ENCODE peak calls at places on chromosomes 6 and 20, in seven cellular contexts. Z is GM23338, K is ovary, U is heart right ventricle, F is neuronal stem cell, C is upper lobe of right lung, T is hepatocyte. Y is an unnamed sample.

GRCh38 chr6:1636971-1637871 is 27.5 kb downstream of the FOXC1 start:
- DNase-seq in Z (no peak), K (no peak), U (no peak), F (no peak), C (no peak), T (no peak), Y (no peak)

GRCh38 chr20:46894971-46895905 is 595 bp downstream of the EYA2 start:
- DNase-seq in Z (peak; percentile 67), K (no peak), U (peak; percentile 12), F (peak; percentile 38), C (no peak), T (peak; percentile 17), Y (no peak)

GRCh38 chr20:49237531-49237930 is 18.3 kb downstream of the DDX27 start:
- DNase-seq in Z (no peak), K (no peak), U (no peak), F (no peak), C (no peak), T (no peak), Y (no peak)

GRCh38 chr20:4082406-4083102 is 67.2 kb upstream of the RNF24 start:
- DNase-seq in Z (peak; percentile 87), K (no peak), U (peak; percentile 44), F (peak; percentile 33), C (no peak), T (peak; percentile 74), Y (no peak)

GRCh38 chr6:115819506-115819905 is 241.2 kb downstream of the FRK start:
- DNase-seq in Z (no peak), K (no peak), U (no peak), F (no peak), C (no peak), T (no peak), Y (no peak)

GRCh38 chr20:5474646-5475550 is 158.1 kb upstream of the PROKR2 start:
- DNase-seq in Z (no peak), K (no peak), U (no peak), F (no peak), C (no peak), T (no peak), Y (no peak)

GRCh38 chr20:37397076-37397953 is 51.4 kb downstream of the SRC start:
- DNase-seq in Z (peak; percentile 52), K (no peak), U (no peak), F (no peak), C (no peak), T (no peak), Y (no peak)

GRCh38 chr6:7991992-7992815 is 72.0 kb downstream of the BLOC1S5 start:
- DNase-seq in Z (peak; percentile 59), K (no peak), U (no peak), F (no peak), C (no peak), T (peak; percentile 44), Y (no peak)

GRCh38 chr20:53146201-53146891 is 174.2 kb downstream of the TSHZ2 start:
- DNase-seq in Z (no peak), K (no peak), U (no peak), F (no peak), C (no peak), T (no peak), Y (no peak)

GRCh38 chr6:33092385-33092784 is 16.6 kb downstream of the HLA-DPB1 start:
- DNase-seq in Z (no peak), K (no peak), U (no peak), F (no peak), C (no peak), T (no peak), Y (no peak)

GRCh38 chr6:17431581-17431980 is 38.2 kb downstream of the CAP2 start:
- DNase-seq in Z (peak; percentile 43), K (no peak), U (no peak), F (no peak), C (no peak), T (no peak), Y (no peak)

GRCh38 chr6:705047-705446 is 12.1 kb upstream of the EXOC2 start:
- DNase-seq in Z (no peak), K (no peak), U (no peak), F (no peak), C (no peak), T (no peak), Y (no peak)

GRCh38 chr20:17029698-17030097 is 197.1 kb upstream of the PCSK2 start:
- DNase-seq in Z (no peak), K (no peak), U (no peak), F (no peak), C (no peak), T (no peak), Y (no peak)

GRCh38 chr6:158938811-158939254 is 61.2 kb downstream of the RSPH3 start:
- DNase-seq in Z (peak; percentile 64), K (peak; percentile 38), U (peak; percentile 11), F (no peak), C (no peak), T (peak; percentile 49), Y (no peak)

DNA sequence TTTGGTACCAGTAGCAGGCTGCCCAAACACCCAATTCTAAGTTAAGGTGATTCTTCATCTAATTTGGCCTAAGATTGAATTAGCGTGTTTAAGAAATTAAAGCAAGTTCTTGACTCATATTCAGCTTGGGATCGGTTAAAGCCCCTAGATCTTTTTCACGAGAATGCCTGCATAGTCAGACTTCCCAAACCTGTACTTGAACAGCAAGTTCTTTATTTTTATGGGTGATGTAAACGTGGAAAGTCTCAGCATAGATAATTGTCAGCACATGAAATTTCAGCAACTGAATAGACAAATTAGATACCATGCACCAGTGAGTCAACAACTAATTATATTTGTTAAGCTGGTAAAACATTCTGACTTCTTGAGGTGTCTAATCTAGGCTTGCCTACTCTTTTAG is 183.2 kb upstream of the TNFAIP3 start:
- DNase-seq in Z (no peak), K (no peak), U (no peak), F (no peak), C (no peak), T (no peak), Y (no peak)
- H3K27ac ChIP-seq in Z (no peak overlapping the region), K (no peak overlapping the region), U (no peak overlapping the region), F (no peak overlapping the region), C (no peak overlapping the region), T (no peak overlapping the region), Y (no peak overlapping the region)

DNA sequence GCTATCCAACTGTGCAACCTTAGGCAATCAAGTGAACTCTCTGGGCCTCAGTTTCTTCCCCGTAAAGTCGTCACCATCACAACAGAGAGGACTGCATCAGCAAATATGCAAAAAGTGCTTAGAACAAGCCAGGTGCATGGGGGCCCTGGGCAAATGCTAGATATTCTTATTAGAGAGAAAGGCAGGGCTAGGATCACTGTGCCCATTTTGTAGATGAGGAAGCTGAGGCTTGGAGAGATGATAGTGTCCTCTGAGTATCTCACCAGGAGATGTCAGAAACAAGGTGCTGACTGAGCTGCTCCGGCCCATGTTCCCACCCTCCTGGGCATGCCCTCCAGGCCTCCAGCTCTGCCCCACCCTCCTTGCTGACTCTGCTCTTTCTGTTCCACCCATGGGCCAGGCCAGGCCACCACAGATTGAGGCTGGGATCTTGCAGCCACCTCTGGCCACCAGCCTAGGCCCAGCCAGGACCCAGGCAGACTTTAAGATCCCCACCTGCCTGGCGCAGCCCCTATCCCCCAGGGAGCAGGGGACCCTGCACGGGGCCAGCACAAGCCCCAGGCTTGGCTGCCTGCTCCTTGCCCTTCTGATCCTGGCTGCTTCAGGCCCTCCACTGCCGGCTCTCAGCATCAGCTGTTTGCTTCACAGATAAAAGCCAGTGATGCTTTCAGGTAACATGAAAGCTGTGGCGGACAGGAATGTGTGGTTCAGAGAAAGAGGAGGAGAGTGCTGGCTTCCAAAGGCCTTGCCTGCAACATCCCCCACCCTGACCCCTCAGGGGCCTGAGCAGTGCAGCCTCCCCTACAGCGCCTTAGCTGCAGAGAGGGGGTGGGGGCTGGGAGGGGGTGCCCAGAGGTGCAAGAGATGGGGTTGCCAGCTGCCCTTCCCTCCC is 47.6 kb downstream of the GRM4 start:
- DNase-seq in Z (peak; percentile 46), K (no peak), U (no peak), F (no peak), C (no peak), T (no peak), Y (no peak)
- H3K27ac ChIP-seq in Z (no peak overlapping the region), K (no peak overlapping the region), U (no peak overlapping the region), F (no peak overlapping the region), C (no peak overlapping the region), T (no peak overlapping the region), Y (no peak overlapping the region)

DNA sequence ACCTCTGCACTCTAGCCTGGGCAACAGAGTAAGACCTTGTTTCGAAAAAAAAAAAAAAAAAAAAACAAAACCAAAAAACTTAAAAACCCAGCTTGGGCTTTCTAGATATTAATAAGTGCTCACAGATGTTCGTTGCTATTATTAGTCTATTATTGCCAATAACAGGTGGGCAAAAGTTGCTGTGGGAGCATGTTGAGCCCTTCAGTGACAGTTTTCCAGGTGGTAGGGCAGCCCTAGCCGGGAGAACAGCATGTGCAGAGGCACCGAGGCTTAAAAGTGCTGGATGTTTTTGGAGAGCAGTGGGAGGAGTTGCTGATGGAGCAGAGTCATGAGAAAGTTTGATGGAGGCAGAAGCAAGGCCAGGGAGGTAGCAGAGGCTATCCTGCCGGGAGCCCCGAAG is 4.4 kb downstream of the PPP1R16B start:
- DNase-seq in Z (no peak), K (no peak), U (no peak), F (no peak), C (no peak), T (no peak), Y (no peak)
- H3K27ac ChIP-seq in Z (no peak overlapping the region), K (no peak overlapping the region), U (no peak overlapping the region), F (no peak overlapping the region), C (no peak overlapping the region), T (no peak overlapping the region), Y (no peak overlapping the region)

GRCh38 chr6:41548841-41549642 is 2.9 kb downstream of the FOXP4 start:
- DNase-seq in Z (peak; percentile 84), K (no peak), U (no peak), F (no peak), C (no peak), T (no peak), Y (no peak)
- H3K27ac ChIP-seq in Z (no peak overlapping the region), K (no peak overlapping the region), U (no peak overlapping the region), F (no peak overlapping the region), C (no peak overlapping the region), T (no peak overlapping the region), Y (no peak overlapping the region)

GRCh38 chr20:26207237-26207966 is 510.7 kb upstream of the ZNF337 start:
- DNase-seq in Z (no peak), K (no peak), U (no peak), F (no peak), C (no peak), T (no peak), Y (no peak)

GRCh38 chr20:26209171-26209941 is 512.7 kb upstream of the ZNF337 start:
- DNase-seq in Z (peak; percentile 41), K (no peak), U (peak; percentile 8), F (peak; percentile 23), C (peak; percentile 73), T (peak; percentile 52), Y (no peak)

GRCh38 chr20:26208296-26209091 is 511.8 kb upstream of the ZNF337 start:
- DNase-seq in Z (peak; percentile 77), K (no peak), U (peak; percentile 13), F (peak; percentile 45), C (peak; percentile 84), T (peak; percentile 32), Y (no peak)

DNA sequence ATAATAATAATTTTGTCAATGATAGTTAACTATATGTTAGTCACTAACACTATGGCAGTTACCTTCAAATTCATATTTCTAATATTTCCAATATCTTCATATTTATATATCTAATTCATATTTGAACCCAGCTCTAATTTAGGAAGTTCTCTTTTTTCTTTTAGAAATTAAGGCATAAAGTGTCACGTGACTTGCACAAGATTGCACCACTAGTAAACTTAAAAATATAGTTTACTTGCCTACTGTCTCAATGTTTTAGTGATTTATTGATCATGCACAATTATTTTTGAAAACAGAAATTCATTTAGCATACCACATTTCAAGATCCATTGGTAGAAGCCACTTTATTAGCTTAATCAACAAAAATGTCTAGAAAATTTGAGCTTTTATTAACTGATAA is 508.7 kb upstream of the ZNF337 start:
- DNase-seq in Z (no peak), K (no peak), U (no peak), F (no peak), C (no peak), T (no peak), Y (no peak)
- H3K27ac ChIP-seq in Z (no peak overlapping the region), K (no peak overlapping the region), U (no peak overlapping the region), F (no peak overlapping the region), C (no peak overlapping the region), T (no peak overlapping the region), Y (no peak overlapping the region)

GRCh38 chr6:44211284-44211683 is 5.4 kb upstream of the MYMX start:
- DNase-seq in Z (no peak), K (no peak), U (no peak), F (no peak), C (no peak), T (no peak), Y (no peak)
- H3K27ac ChIP-seq in Z (no peak overlapping the region), K (no peak overlapping the region), U (no peak overlapping the region), F (no peak overlapping the region), C (no peak overlapping the region), T (no peak overlapping the region), Y (no peak overlapping the region)

Y was measured in caudate nucleus.